ENCODE peak calls at places on chromosomes 6 and 20, in five cellular contexts. M is A549, A is astrocyte, O is tibial artery, Q is transverse colon. I is an unnamed sample.

GRCh38 chr6:115554060-115554459 is 506.6 kb downstream of the FRK start:
- DNase-seq in O (no peak), M (no peak), Q (no peak), A (no peak), I (no peak)

GRCh38 chr20:14764511-14765369 is 427.3 kb upstream of the FLRT3 start:
- DNase-seq in Q (peak; percentile 44), O (no peak), A (no peak), M (no peak), I (no peak)

GRCh38 chr6:82015526-82015925 is 232.0 kb downstream of the IBTK start:
- DNase-seq in O (no peak), M (no peak), Q (no peak), A (no peak), I (no peak)

GRCh38 chr20:20404546-20405092 is 36.7 kb downstream of the INSM1 start:
- DNase-seq in A (no peak), M (no peak), O (no peak), Q (no peak), I (no peak)

GRCh38 chr6:25371037-25371347 is 91.8 kb downstream of the CARMIL1 start:
- DNase-seq in M (no peak), A (no peak), Q (no peak), O (no peak), I (no peak)

GRCh38 chr6:7561153-7561964 is 19.9 kb downstream of the DSP start:
- DNase-seq in O (no peak), A (no peak), M (no peak), Q (peak; percentile 83), I (no peak)

GRCh38 chr6:62283828-62284411 is 2.1 kb downstream of the KHDRBS2 start:
- DNase-seq in O (no peak), A (no peak), M (peak; percentile 20), Q (no peak), I (no peak)

GRCh38 chr20:24778585-24779031 is 170.5 kb upstream of the CST7 start:
- DNase-seq in A (no peak), Q (peak; percentile 19), O (peak; percentile 60), M (no peak), I (no peak)

GRCh38 chr6:152750694-152751093 is at the start of gene VIP:
- DNase-seq in O (no peak), A (peak; percentile 7), Q (no peak), M (peak; percentile 16), I (no peak)

GRCh38 chr6:55980627-55981211 is 105.3 kb upstream of the BMP5 start:
- DNase-seq in O (no peak), Q (no peak), A (peak; percentile 6), M (peak; percentile 25), I (no peak)

GRCh38 chr6:114449659-114450058 is 106.8 kb upstream of the HS3ST5 start:
- DNase-seq in Q (no peak), O (no peak), A (no peak), M (no peak), I (no peak)

GRCh38 chr20:7843613-7844012 is 96.6 kb downstream of the HAO1 start:
- DNase-seq in Q (no peak), M (no peak), A (peak; percentile 6), O (no peak), I (no peak)

GRCh38 chr6:79713701-79714322 is 82.7 kb downstream of the SH3BGRL2 start:
- DNase-seq in Q (peak; percentile 49), A (no peak), O (no peak), M (peak; percentile 46), I (no peak)

GRCh38 chr20:19363439-19363838 is 151.0 kb downstream of the SLC24A3 start:
- DNase-seq in A (no peak), O (no peak), Q (no peak), M (no peak), I (no peak)

GRCh38 chr6:6494677-6495076 is 93.8 kb upstream of the LY86 start:
- DNase-seq in O (peak; percentile 70), A (no peak), Q (peak; percentile 47), M (peak; percentile 31), I (no peak)

GRCh38 chr6:36334832-36335459 is 1.7 kb downstream of the BNIP5 start:
- DNase-seq in O (peak; percentile 29), A (no peak), M (no peak), Q (peak; percentile 56), I (no peak)

GRCh38 chr6:106183430-106183829 is 97.3 kb downstream of the PRDM1 start:
- DNase-seq in O (no peak), A (no peak), M (no peak), Q (no peak), I (no peak)

GRCh38 chr6:91782789-91783188 is 1195.9 kb upstream of the MAP3K7 start:
- DNase-seq in O (no peak), M (no peak), Q (no peak), A (peak; percentile 3), I (no peak)

GRCh38 chr6:44524491-44525227 is 137.2 kb downstream of the CDC5L start:
- DNase-seq in O (no peak), Q (no peak), M (no peak), A (no peak), I (no peak)

GRCh38 chr6:37483917-37484785 is 15.5 kb downstream of the CCDC167 start:
- DNase-seq in Q (peak; percentile 55), A (no peak), M (peak; percentile 26), O (no peak), I (peak; percentile 76)

GRCh38 chr6:160978141-160978926 is 13.2 kb upstream of the MAP3K4 start:
- DNase-seq in Q (no peak), A (peak; percentile 57), M (no peak), O (no peak), I (no peak)

GRCh38 chr6:13296536-13296997 is 31.8 kb downstream of the TBC1D7 start:
- DNase-seq in O (no peak), A (no peak), M (no peak), Q (no peak), I (no peak)

DNA sequence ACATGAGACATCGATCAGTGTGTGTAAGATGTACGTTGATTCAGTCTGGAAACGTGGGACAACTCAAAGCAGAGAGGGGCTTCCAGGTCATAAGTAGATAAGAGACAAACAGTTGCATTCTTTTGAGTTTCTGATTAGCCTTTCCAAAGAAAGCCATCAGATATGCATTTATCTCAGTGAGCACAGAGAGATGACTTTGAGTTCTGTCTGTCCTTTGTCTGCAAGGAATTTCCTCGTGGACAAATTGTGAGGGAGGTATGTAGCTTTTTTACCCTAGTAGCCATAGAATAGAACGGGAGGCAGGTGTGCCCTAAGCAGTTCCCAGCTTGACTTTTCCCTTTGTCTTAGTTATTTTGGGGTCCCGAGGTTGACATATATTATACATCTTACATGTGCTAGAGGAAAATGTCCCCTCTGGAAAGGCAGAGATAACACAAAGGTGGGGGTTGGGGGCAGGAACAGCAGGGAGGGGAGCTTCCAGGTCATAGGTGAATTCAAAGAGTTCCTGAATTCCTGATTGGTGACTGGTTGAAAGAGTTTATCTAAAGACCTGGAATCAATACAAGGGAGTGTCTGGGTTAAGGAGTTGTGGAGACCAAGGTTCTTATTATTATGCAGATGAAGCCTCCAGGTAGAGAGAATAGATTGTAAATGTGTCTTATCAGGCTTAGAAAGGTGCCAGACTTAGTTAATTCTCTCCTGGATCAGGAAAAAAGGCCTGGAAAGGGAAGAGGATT is 237.0 kb downstream of the NFATC2 start:
- DNase-seq in A (no peak), M (no peak), O (no peak), Q (no peak), I (no peak)
- H3K9me3 ChIP-seq in A (peaks cover 9% of the 10 kb centered on the region), M (peaks cover 5% of the 10 kb centered on the region), O (no peaks in the 10 kb centered on the region), Q (no peaks in the 10 kb centered on the region), I (no peaks in the 10 kb centered on the region)

GRCh38 chr20:59645761-59646171 is 41.4 kb downstream of the PHACTR3 start:
- DNase-seq in O (no peak), A (no peak), Q (no peak), M (no peak), I (no peak)

GRCh38 chr20:59646487-59646886 is 42.1 kb downstream of the PHACTR3 start:
- DNase-seq in A (no peak), Q (no peak), O (no peak), M (no peak), I (no peak)

GRCh38 chr20:59650418-59650817 is 46.1 kb downstream of the PHACTR3 start:
- DNase-seq in M (peak; percentile 36), O (no peak), Q (no peak), A (no peak), I (no peak)

GRCh38 chr20:59647271-59647670 is 42.9 kb downstream of the PHACTR3 start:
- DNase-seq in Q (no peak), O (no peak), M (no peak), A (no peak), I (no peak)

GRCh38 chr20:59648720-59649119 is 44.4 kb downstream of the PHACTR3 start:
- DNase-seq in Q (no peak), M (no peak), O (no peak), A (no peak), I (no peak)
- H3K9me3 ChIP-seq in Q (no peaks in the 10 kb centered on the region), M (no peaks in the 10 kb centered on the region), O (no peaks in the 10 kb centered on the region), A (peaks cover 3% of the 10 kb centered on the region), I (no peaks in the 10 kb centered on the region)

DNA sequence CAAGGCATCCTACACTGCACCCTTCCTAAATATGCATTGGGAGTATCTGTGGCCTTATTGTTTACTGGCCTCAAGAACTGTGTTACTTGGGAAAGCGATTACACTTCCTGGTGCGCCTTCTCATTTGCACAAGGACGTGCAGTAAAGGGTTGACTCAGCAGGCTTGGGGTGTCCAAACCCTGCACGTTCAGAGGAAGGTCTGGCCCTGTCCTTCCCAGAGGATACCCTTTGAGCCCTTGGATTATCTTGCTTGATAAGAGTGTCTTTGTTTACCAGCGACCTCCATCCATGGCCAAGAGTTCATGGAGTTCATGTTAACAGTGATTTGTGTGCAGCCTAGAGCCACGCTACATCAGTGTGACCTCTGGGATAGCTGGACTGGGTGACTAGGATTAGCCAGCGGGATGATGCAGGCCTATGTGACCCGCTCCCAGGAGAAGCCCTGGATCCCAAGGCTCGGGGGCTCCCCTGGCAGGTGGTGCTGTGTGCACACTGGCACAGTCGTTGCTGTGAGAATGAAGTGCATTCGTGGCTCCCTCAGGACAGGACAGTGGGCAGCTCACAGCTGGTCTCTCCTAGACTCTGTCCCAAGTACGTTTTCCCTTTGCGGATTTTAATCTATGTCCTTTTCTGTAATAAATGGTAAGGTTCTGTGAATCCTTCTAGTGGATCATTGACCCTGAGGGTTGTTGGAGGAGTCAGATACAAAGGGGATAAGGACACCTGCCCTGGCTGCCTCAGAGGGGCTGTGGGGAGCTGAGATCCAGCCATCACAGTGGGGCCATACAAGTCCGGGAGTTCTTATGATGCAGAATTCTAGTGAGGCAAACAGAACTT is 73.5 kb downstream of the TTLL2 start:
- DNase-seq in Q (no peak), O (no peak), M (no peak), A (no peak), I (no peak)
- H3K9me3 ChIP-seq in Q (no peaks in the 10 kb centered on the region), O (no peaks in the 10 kb centered on the region), M (no peaks in the 10 kb centered on the region), A (no peaks in the 10 kb centered on the region), I (no peaks in the 10 kb centered on the region)

GRCh38 chr20:56005389-56005715 is at the start of gene CBLN4:
- DNase-seq in Q (no peak), M (no peak), A (no peak), O (no peak), I (no peak)
- H3K9me3 ChIP-seq in Q (no peaks in the 10 kb centered on the region), M (no peaks in the 10 kb centered on the region), A (no peaks in the 10 kb centered on the region), O (no peaks in the 10 kb centered on the region), I (no peaks in the 10 kb centered on the region)

GRCh38 chr6:24313477-24314141 is 44.2 kb downstream of the DCDC2 start:
- DNase-seq in Q (no peak), A (peak; percentile 98), O (no peak), M (peak; percentile 84), I (no peak)

GRCh38 chr6:24307881-24308280 is 50.0 kb downstream of the DCDC2 start:
- DNase-seq in A (peak; percentile 46), Q (no peak), O (no peak), M (no peak), I (no peak)

DNA sequence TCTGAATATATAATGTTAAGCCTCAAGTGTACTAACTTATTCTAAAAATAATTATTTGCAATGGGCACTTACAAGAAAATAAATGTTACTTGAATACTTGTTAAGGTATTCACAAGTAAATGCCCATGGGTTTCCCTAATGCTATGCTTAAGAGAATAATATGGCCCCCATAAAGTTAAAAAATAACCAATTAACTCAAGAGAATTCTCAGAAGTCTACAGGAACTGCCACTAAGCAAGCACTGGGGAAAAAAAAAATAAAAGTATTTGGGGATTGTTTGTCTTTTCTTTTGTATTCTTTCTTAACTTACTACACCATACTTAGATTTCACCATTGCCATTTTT is 44.8 kb downstream of the DCDC2 start:
- DNase-seq in M (no peak), Q (no peak), A (no peak), O (no peak), I (no peak)
- H3K9me3 ChIP-seq in M (no peaks in the 10 kb centered on the region), Q (no peaks in the 10 kb centered on the region), A (no peaks in the 10 kb centered on the region), O (no peaks in the 10 kb centered on the region), I (no peaks in the 10 kb centered on the region)